ENCODE peak calls at places on chromosomes 11 and 22, in seven cellular contexts. H is neural progenitor cell, D is uterus, W is IMR-90, Q is AG10803, B is epithelial cell of esophagus, F is HCT116. J is an unnamed sample.

GRCh38 chr11:2304156-2305139 is 2.6 kb downstream of the TSPAN32 start:
- DNase-seq in H (no peak), D (peak), B (no peak), W (no peak), Q (peak), F (no peak), J (no peak)

GRCh38 chr11:2987881-2988280 is 4.2 kb downstream of the NAP1L4 start:
- DNase-seq in D (no peak), B (peak), F (no peak), W (no peak), Q (no peak), H (no peak), J (no peak)

GRCh38 chr11:35649984-35650383 is 12.6 kb upstream of the TRIM44 start:
- DNase-seq in H (no peak), W (peak), Q (peak), B (peak), D (no peak), F (no peak), J (no peak)

GRCh38 chr22:39819429-39819828 is 74.1 kb downstream of the ENTHD1 start:
- DNase-seq in F (no peak), W (no peak), D (no peak), Q (no peak), B (no peak), H (no peak), J (no peak)

GRCh38 chr22:37077802-37078448 is 26.4 kb downstream of the KCTD17 start:
- DNase-seq in F (peak), B (peak), H (peak), Q (peak), W (peak), D (no peak), J (no peak)

GRCh38 chr11:68016161-68016903 is 6.2 kb downstream of the ALDH3B1 start:
- DNase-seq in H (no peak), Q (no peak), D (no peak), B (no peak), W (no peak), F (no peak), J (no peak)

GRCh38 chr11:9528573-9529332 is 44.7 kb upstream of the WEE1 start:
- DNase-seq in B (no peak), W (no peak), Q (no peak), D (no peak), F (no peak), H (no peak), J (no peak)

GRCh38 chr11:133501643-133502535 is 30.4 kb downstream of the OPCML start:
- DNase-seq in H (peak), W (no peak), B (no peak), F (no peak), Q (no peak), D (no peak), J (no peak)

GRCh38 chr11:128390246-128390645 is 197.1 kb downstream of the ETS1 start:
- DNase-seq in Q (no peak), D (no peak), H (no peak), F (no peak), B (no peak), W (no peak), J (no peak)

GRCh38 chr22:41048791-41049717 is 43.3 kb upstream of the EP300 start:
- DNase-seq in H (peak), W (peak), B (no peak), Q (peak), F (no peak), D (peak), J (peak)

GRCh38 chr11:33406241-33406640 is 149.1 kb downstream of the HIPK3 start:
- DNase-seq in H (no peak), F (no peak), Q (no peak), D (no peak), B (no peak), W (no peak), J (no peak)

GRCh38 chr11:1296287-1296686 is 13.1 kb downstream of the TOLLIP start:
- DNase-seq in Q (no peak), B (no peak), F (no peak), H (no peak), D (peak), W (no peak), J (no peak)

GRCh38 chr11:114275295-114275694 is 20.9 kb upstream of the NNMT start:
- DNase-seq in Q (no peak), B (no peak), F (no peak), H (no peak), W (no peak), D (no peak), J (no peak)

GRCh38 chr11:3879967-3880542 is 24.6 kb downstream of the STIM1 start:
- DNase-seq in Q (no peak), D (no peak), B (no peak), W (no peak), H (no peak), F (no peak), J (no peak)

GRCh38 chr11:85740464-85741400 is 54.7 kb upstream of the CCDC89 start:
- DNase-seq in H (peak), Q (no peak), D (no peak), B (no peak), W (no peak), F (no peak), J (no peak)

GRCh38 chr11:43164831-43165230 is 147.0 kb upstream of the API5 start:
- DNase-seq in B (no peak), Q (no peak), H (no peak), F (no peak), D (no peak), W (no peak), J (no peak)
- TF ChIP-seq CTCF in B (no peak), Q (no peak), H (no peak), F (no peak), D (no peak), W (no peak), J (no peak)

DNA sequence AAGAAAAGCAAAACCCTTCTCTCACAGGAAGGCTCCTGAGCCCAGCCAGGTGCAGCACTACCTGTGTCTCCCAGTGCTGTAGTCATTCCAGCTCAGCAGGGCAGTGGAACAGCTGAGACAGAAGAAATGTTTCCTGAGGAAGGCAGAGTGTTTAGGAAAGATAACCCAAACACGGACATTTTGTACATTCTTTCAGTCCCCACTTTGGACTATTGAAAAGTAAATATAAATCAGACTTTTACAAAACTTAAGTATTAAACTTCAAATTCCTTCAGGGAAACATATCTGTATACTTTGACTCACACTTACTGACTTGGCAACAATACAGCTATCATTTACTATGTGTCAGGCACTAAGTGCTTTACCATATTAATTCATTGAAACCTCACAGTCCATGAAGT is 40.4 kb downstream of the RRAS2 start:
- DNase-seq in H (no peak), W (peak), B (peak), D (no peak), F (no peak), Q (peak), J (no peak)
- H3K4me3 ChIP-seq in H (no peak), W (no peak), B (no peak), D (no peak), F (no peak), Q (no peak), J (no peak)

GRCh38 chr11:69598147-69598546 is 42.8 kb upstream of the CCND1 start:
- DNase-seq in D (no peak), Q (peak), F (no peak), H (no peak), W (no peak), B (no peak), J (no peak)
- TF ChIP-seq CTCF in D (no peak), Q (peak), F (peak), H (no peak), W (no peak), B (no peak), J (peak)

GRCh38 chr11:41379084-41379483 is 80.4 kb downstream of the LRRC4C start:
- DNase-seq in Q (no peak), W (no peak), D (no peak), H (no peak), F (no peak), B (no peak), J (no peak)

GRCh38 chr11:41383768-41384167 is 75.7 kb downstream of the LRRC4C start:
- DNase-seq in F (no peak), B (no peak), Q (no peak), D (no peak), H (no peak), W (no peak), J (no peak)

GRCh38 chr11:41377709-41378394 is 81.6 kb downstream of the LRRC4C start:
- DNase-seq in D (no peak), H (no peak), Q (no peak), F (no peak), B (no peak), W (no peak), J (no peak)

GRCh38 chr11:41382927-41383326 is 76.5 kb downstream of the LRRC4C start:
- DNase-seq in B (peak), H (peak), Q (no peak), F (no peak), D (no peak), W (no peak), J (no peak)
- H3K4me3 ChIP-seq in B (no peak), H (no peak), Q (no peak), F (no peak), D (no peak), W (no peak), J (no peak)

GRCh38 chr11:44326615-44327475 is 16.9 kb upstream of the ALX4 start:
- DNase-seq in F (no peak), D (no peak), Q (no peak), B (peak), H (no peak), W (no peak), J (no peak)

GRCh38 chr11:44329472-44330230 is 19.7 kb upstream of the ALX4 start:
- DNase-seq in B (no peak), H (no peak), F (no peak), Q (no peak), W (no peak), D (no peak), J (no peak)

GRCh38 chr11:44325698-44326097 is 15.8 kb upstream of the ALX4 start:
- DNase-seq in F (no peak), Q (no peak), B (no peak), W (no peak), D (no peak), H (no peak), J (no peak)

GRCh38 chr11:44324787-44325525 is 15.0 kb upstream of the ALX4 start:
- DNase-seq in H (no peak), B (no peak), W (no peak), Q (no peak), D (no peak), F (no peak), J (no peak)

GRCh38 chr11:44327730-44328691 is 18.1 kb upstream of the ALX4 start:
- DNase-seq in D (no peak), F (no peak), B (no peak), W (no peak), H (no peak), Q (no peak), J (no peak)
- TF ChIP-seq CTCF in D (no peak), F (no peak), B (no peak), W (peak), H (peak), Q (no peak), J (no peak)

DNA sequence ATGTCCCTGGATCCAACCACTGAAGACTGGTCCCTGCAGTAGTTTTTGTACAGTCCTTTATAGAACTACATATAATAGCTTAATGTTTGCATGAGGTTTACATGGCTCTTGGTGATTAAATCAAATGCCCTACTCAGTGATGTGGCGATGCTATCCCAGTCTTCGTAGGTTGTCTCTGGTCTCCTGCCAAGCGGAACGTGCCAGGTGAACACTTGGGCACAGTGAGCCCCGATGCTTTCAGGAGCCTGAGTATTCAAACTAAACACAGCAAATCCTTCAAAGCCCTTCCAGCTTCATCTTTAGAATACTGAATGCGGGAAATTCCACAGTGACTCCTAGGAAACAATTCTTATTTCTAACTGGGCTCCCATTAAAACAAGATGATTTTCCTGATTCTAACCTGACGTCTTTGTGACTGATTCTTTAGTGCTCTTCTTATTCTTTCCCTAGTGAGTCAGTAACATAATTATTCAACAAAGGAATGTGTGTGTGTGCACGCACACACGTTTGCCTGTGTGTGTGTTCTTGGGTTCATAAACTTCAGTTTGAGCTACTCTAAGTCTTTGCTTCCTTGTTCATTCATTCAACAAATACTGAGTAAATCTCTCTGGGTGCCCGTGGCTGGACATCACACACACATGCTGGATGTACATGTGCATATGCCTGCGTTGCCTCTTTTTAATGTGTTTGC is 134.7 kb downstream of the WNT7B start:
- DNase-seq in W (peak), H (no peak), D (no peak), B (peak), Q (peak), F (no peak), J (no peak)
- H3K4me3 ChIP-seq in W (no peak), H (no peak), D (no peak), B (no peak), Q (no peak), F (no peak), J (no peak)

DNA sequence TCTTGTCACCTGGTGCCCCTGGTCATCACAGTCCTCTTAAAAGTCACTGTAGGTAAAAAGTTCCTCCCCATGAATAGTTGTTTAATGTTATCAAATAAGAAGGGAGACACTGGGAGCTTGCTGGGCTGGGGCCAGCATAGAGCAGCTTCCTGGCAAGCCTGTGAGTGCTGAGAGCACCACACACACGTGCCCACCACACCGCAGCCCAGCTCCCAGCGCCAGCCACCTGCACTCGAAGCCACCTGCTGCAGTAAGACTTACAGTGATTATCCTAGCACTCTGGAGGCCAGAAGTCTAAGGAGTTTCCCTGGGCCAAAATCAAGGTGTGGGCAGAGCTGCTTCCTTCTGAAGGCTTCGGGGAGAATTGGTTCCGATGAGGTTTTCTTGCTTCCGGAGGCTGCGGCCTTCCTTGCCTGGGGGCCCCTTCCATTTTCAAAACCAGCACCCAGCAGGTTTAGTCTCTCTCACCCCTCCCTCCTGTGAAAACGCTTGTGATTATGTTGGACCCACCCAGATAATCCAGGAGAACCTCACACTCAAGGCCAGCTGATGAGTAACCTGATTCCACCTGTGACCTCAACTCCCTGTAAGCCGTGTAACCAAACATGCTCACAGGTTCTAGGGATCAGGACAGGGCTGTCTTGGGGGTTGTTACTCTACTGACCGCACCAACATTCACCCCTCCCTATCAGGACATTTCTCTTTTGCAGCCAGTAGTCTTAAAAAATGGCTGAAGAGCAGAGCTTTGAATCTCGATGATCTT is 687.2 kb downstream of the TBC1D22A start:
- DNase-seq in B (no peak), Q (no peak), D (no peak), H (no peak), F (no peak), W (no peak), J (no peak)
- TF ChIP-seq CTCF in B (no peak), Q (no peak), D (no peak), H (no peak), F (no peak), W (no peak), J (no peak)

GRCh38 chr11:118606157-118606843 is 1.1 kb upstream of the PHLDB1 start:
- DNase-seq in H (peak), Q (no peak), B (no peak), W (no peak), F (no peak), D (no peak), J (no peak)
- H3K4me3 ChIP-seq in H (no peak), Q (no peak), B (no peak), W (no peak), F (no peak), D (no peak), J (no peak)

DNA sequence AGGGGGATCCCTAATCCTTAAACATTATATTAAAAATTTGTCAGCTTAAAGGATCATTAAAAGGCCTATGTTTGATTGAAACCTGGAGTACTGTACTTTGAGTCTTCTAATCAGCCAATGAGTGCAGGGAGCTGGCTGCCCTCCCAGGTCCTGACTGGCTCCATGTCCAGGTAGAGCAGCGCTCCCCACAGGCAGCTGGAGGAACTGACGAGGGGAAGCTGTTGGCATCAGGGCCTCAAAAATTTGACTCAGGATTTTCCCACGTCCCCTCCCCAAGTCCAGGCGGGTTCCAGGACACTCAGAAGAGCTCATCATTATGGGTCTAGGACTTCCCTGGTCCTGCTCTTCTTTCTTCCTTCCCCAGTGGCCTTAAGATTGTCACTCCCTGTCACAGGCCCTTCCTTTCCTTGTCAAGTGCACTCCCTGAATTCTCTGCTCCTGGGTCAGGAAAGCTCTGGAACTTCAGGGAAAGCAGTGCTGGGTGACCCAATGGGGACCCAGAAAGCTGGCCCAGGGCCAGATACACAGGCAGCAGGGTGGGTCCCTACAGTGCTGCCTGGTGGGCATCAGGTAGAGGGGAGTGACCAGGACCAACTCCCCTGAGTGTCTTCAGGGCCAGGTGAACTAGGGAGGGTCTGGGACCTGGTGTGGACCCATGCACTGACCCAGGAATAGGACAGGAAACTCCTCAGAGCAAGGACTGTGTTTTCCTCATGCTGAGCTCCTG is 65.5 kb downstream of the GGTLC2 start:
- DNase-seq in B (no peak), H (peak), W (no peak), D (no peak), Q (no peak), F (no peak), J (no peak)
- TF ChIP-seq CTCF in B (no peak), H (peak), W (peak), D (no peak), Q (no peak), F (peak), J (peak)

GRCh38 chr22:31750365-31751284 is 693 bp upstream of the PRR14L start:
- DNase-seq in B (no peak), H (no peak), D (no peak), W (no peak), F (no peak), Q (no peak), J (no peak)
- H3K4me3 ChIP-seq in B (peak), H (peak), D (peak), W (no peak), F (peak), Q (peak), J (peak)